ENCODE peak calls at places on chromosome 7, in five cellular contexts. J is AG04450, X is HL-60, S is lower lobe of right lung, U is left lung. K is an unnamed sample.

GRCh38 chr7:101938115-101938514 is 120.7 kb downstream of the CUX1 start:
- DNase-seq in J (no peak), X (no peak), S (no peak), U (no peak), K (no peak)

GRCh38 chr7:137820677-137821420 is 25.9 kb downstream of the DGKI start:
- DNase-seq in J (peak), X (no peak), S (no peak), U (peak), K (peak)

GRCh38 chr7:55409474-55410225 is 44.5 kb downstream of the LANCL2 start:
- DNase-seq in J (no peak), X (peak), S (no peak), U (no peak), K (no peak)

GRCh38 chr7:156616269-156617202 is 24.0 kb upstream of the RNF32 start:
- DNase-seq in J (no peak), X (no peak), S (no peak), U (no peak), K (no peak)

GRCh38 chr7:118245267-118246040 is 20.9 kb downstream of the ANKRD7 start:
- DNase-seq in J (no peak), X (no peak), S (no peak), U (no peak), K (no peak)

GRCh38 chr7:50554431-50554830 is 10.8 kb downstream of the DDC start:
- DNase-seq in J (no peak), X (no peak), S (no peak), U (no peak), K (no peak)

GRCh38 chr7:17016402-17017010 is 134.7 kb upstream of the AGR3 start:
- DNase-seq in J (no peak), X (no peak), S (no peak), U (no peak), K (no peak)

GRCh38 chr7:36236073-36236472 is 83.0 kb downstream of the EEPD1 start:
- DNase-seq in J (no peak), X (no peak), S (no peak), U (no peak), K (no peak)

GRCh38 chr7:66185680-66186187 is 19.4 kb upstream of the TPST1 start:
- DNase-seq in J (no peak), X (no peak), S (no peak), U (no peak), K (no peak)

GRCh38 chr7:139095194-139095659 is 14.3 kb downstream of the ZC3HAV1 start:
- DNase-seq in J (no peak), X (peak), S (no peak), U (peak), K (no peak)
- H3K27ac ChIP-seq in J (no peak), X (peak), S (peak), U (peak), K (no peak)

GRCh38 chr7:77543910-77544309 is 6.8 kb downstream of the PTPN12 start:
- DNase-seq in J (no peak), X (no peak), S (no peak), U (no peak), K (no peak)
- H3K27ac ChIP-seq in J (no peak), X (no peak), S (no peak), U (no peak), K (no peak)

GRCh38 chr7:4879401-4880081 is 4.0 kb downstream of the RADIL start:
- DNase-seq in J (no peak), X (no peak), S (no peak), U (no peak), K (no peak)
- H3K27ac ChIP-seq in J (no peak), X (no peak), S (peak), U (no peak), K (no peak)

DNA sequence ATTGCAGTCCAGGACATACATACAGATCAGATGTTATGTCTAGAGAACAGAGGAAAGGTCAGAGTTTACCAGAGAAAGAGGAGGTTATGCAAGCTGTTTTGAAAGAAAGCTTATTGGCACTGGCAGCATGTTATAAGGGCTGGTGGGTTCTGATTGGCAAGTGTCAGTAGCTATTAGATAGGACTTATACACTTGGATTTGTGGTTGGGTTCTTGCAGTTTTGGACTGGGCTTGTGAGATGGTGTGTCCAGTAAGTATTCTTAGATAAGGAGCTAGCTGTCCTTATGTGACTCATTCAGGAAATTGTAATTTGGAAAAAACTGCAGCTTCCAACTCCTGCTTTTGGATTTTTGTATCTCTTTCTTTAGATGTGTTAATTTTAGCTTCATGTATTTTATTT is 130.7 kb upstream of the NAMPT start:
- DNase-seq in J (no peak), X (no peak), S (no peak), U (no peak), K (no peak)
- H3K27ac ChIP-seq in J (no peak), X (no peak), S (no peak), U (no peak), K (no peak)

DNA sequence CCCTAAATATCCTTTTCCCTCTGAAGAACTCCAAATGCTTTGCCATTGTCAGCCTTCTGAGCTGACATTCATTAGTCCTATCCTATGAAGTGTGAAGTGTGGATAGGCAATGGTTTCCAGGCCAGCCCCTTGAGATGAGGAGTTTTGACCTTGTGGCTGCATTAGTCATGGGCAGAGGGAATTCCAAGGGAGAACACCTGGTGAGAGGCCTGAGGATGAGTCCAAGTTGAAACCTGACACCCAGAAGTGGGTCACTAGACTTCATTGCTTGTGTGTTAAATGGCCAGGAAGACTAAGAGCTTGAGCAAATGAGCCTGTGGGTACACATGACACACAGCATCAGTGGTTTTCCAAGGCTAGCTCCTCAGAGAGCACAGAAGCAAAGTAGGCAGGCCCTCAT is 260.8 kb downstream of the SKAP2 start:
- DNase-seq in J (no peak), X (no peak), S (no peak), U (no peak), K (no peak)
- H3K27ac ChIP-seq in J (no peak), X (no peak), S (no peak), U (no peak), K (no peak)

DNA sequence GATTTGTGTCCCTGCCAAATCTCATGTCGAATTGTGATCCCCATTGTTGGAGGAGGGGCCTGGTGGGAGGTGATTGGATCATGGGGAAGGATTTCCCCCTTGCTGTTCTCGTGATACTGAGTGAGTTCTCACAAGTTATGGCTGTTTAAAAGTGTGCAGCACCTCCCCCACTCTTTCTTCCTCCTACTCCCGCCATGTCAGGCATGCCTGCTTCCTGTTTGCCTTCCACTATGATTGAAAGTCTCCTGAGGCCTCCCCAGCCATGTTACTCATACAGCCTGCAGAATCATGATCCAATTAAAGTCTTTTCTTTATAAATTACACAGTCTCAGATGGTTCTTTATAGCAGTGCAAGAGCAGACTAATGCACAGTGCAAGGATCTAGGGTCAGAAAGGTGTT is 75.4 kb downstream of the CALD1 start:
- DNase-seq in J (no peak), X (peak), S (no peak), U (no peak), K (no peak)
- H3K27ac ChIP-seq in J (no peak), X (no peak), S (no peak), U (no peak), K (peak)

GRCh38 chr7:30070052-30070451 is 41.8 kb downstream of the PLEKHA8 start:
- DNase-seq in J (no peak), X (no peak), S (no peak), U (no peak), K (no peak)
- H3K27ac ChIP-seq in J (no peak), X (no peak), S (no peak), U (no peak), K (no peak)